ENCODE peak calls at places on chromosomes 16 and 17, in seven cellular contexts. F is H9, T is IMR-90, R is mesendoderm, L is trophoblast cell, V is H1, H is neuronal stem cell. Y is an unnamed sample.

GRCh38 chr16:78785218-78785617 is 685.8 kb downstream of the WWOX start:
- DNase-seq in L (no peak), R (no peak), V (no peak), F (no peak), H (no peak), T (no peak), Y (no peak)

GRCh38 chr16:10231563-10231962 is 49.3 kb upstream of the GRIN2A start:
- DNase-seq in V (no peak), F (no peak), R (no peak), L (no peak), T (no peak), H (no peak), Y (no peak)

GRCh38 chr17:214881-215331 is 33.5 kb upstream of the DOC2B start:
- DNase-seq in V (no peak), H (no peak), L (no peak), F (no peak), R (no peak), T (no peak), Y (no peak)

GRCh38 chr16:75801307-75801706 is 75.0 kb upstream of the CPHXL start:
- DNase-seq in H (no peak), T (no peak), F (no peak), L (no peak), R (no peak), V (no peak), Y (peak; percentile 22)

GRCh38 chr17:39173539-39174274 is 7.7 kb upstream of the ARL5C start:
- DNase-seq in V (no peak), H (no peak), R (no peak), F (peak; percentile 36), T (no peak), L (no peak), Y (no peak)

GRCh38 chr16:1152651-1153259 is at the start of gene CACNA1H:
- DNase-seq in L (no peak), R (peak; percentile 37), V (peak; percentile 81), H (peak; percentile 68), T (no peak), F (peak; percentile 53), Y (no peak)

GRCh38 chr17:4235372-4236279 is 28.2 kb downstream of the ANKFY1 start:
- DNase-seq in H (no peak), L (no peak), T (peak; percentile 43), V (no peak), F (no peak), R (no peak), Y (no peak)

GRCh38 chr16:33059206-33059605 is 134.8 kb upstream of the TP53TG3C start:
- DNase-seq in T (no peak), F (no peak), L (no peak), H (no peak), V (no peak), R (no peak), Y (no peak)

GRCh38 chr17:20008242-20009051 is 712 bp upstream of the SPECC1 start:
- DNase-seq in T (no peak), F (peak; percentile 79), R (peak; percentile 53), L (no peak), H (no peak), V (no peak), Y (no peak)

GRCh38 chr16:54236761-54237160 is 49.8 kb downstream of the IRX3 start:
- DNase-seq in L (no peak), F (no peak), T (peak; percentile 43), H (no peak), R (no peak), V (no peak), Y (no peak)

GRCh38 chr17:77526259-77526711 is 385.5 kb downstream of the SEC14L1 start:
- DNase-seq in F (no peak), R (no peak), L (no peak), T (no peak), V (no peak), H (no peak), Y (no peak)

GRCh38 chr16:30068750-30069574 is 3.4 kb downstream of the ALDOA start:
- DNase-seq in F (no peak), T (no peak), H (no peak), L (no peak), V (no peak), R (peak; percentile 63), Y (peak; percentile 59)

GRCh38 chr17:77892469-77893143 is 65.9 kb upstream of the TNRC6C start:
- DNase-seq in R (peak; percentile 81), T (no peak), H (peak; percentile 63), F (peak; percentile 89), L (no peak), V (peak; percentile 92), Y (peak; percentile 13)

GRCh38 chr16:78463591-78463990 is 364.1 kb downstream of the WWOX start:
- DNase-seq in T (no peak), L (no peak), H (no peak), F (no peak), V (no peak), R (no peak), Y (no peak)

GRCh38 chr17:15966879-15967248 is 21.9 kb downstream of the ADORA2B start:
- DNase-seq in H (no peak), T (no peak), L (no peak), R (peak; percentile 63), F (peak; percentile 91), V (peak; percentile 65), Y (no peak)

GRCh38 chr16:80569440-80570105 is 28.8 kb downstream of the DYNLRB2 start:
- DNase-seq in R (no peak), V (no peak), H (no peak), L (no peak), T (peak; percentile 46), F (no peak), Y (no peak)

GRCh38 chr17:77002103-77003045 is 134.2 kb downstream of the MGAT5B start:
- DNase-seq in V (no peak), R (peak; percentile 71), L (peak; percentile 91), T (peak; percentile 75), F (no peak), H (peak; percentile 71), Y (peak; percentile 53)

GRCh38 chr17:63573634-63574033 is 23.4 kb downstream of the DCAF7 start:
- DNase-seq in R (peak; percentile 41), T (no peak), L (no peak), H (no peak), V (no peak), F (no peak), Y (peak; percentile 18)
- H3K27me3 ChIP-seq in R (no peaks in the 10 kb centered on the region), T (no peaks in the 10 kb centered on the region), L (no peaks in the 10 kb centered on the region), H (no peaks in the 10 kb centered on the region), V (no peaks in the 10 kb centered on the region), F (no peaks in the 10 kb centered on the region), Y (no peaks in the 10 kb centered on the region)

DNA sequence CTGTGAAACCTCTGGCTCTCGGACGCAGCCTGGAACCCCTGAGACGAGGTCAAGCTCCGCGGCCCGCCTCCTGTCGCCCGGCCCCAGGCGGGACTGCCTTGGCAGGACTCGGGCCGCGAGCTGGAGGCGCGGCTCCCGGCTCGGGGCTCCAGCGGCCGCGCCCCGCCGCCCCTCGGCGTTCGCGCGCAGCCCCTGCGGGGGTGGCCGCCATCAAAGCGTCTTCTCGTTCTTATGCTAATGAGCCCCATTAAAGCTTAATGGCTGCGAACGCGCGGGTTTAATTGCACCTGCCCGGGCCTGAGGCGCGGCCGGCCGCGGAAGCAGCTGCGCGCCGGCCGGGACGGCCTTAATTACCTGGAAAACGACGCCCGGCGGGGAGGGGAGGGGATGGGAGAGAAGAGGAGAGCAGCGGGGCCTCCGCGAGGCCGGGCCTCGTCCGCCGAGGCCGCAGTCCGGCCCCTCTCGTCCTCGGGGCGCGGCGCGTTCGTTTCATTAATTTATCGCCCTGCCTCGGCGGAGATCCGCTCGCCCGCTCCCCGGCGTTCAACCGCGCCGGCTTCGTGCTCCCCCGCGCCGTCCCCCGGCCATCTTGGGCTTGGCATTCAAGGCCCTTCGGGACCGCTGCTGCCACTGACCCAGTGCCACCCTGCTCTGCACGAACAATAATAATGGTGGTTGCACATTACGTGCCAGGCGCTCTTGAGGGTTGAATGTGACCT is 19.2 kb downstream of the RAI1 start:
- DNase-seq in R (peak; percentile 65), F (peak; percentile 94), T (no peak), V (peak; percentile 90), L (no peak), H (no peak), Y (no peak)
- H3K4me2 ChIP-seq in R (no peak overlapping the region), F (peak overlapping the region; percentile 14), T (peak overlapping the region; percentile 9), V (peak overlapping the region; percentile 55), L (peak overlapping the region; percentile 58), H (peak overlapping the region; percentile 63), Y (peak overlapping the region; percentile 45)

GRCh38 chr17:35416659-35417058 is 15.6 kb downstream of the SLFN12 start:
- DNase-seq in L (no peak), F (no peak), T (no peak), R (no peak), V (no peak), H (no peak), Y (no peak)

GRCh38 chr17:35414247-35414646 is 18.1 kb downstream of the SLFN12 start:
- DNase-seq in L (no peak), F (no peak), H (no peak), V (no peak), R (no peak), T (no peak), Y (no peak)
- H3K4ac ChIP-seq in L (no peak overlapping the region), F (no peak overlapping the region), H (no peak overlapping the region), V (no peak overlapping the region), R (no peak overlapping the region), T (no peak overlapping the region), Y (no peak overlapping the region)

GRCh38 chr17:64575431-64575830 is 68.7 kb downstream of the CEP95 start:
- DNase-seq in T (no peak), R (no peak), H (no peak), L (no peak), V (no peak), F (no peak), Y (no peak)
- H3K27me3 ChIP-seq in T (no peaks in the 10 kb centered on the region), R (no peaks in the 10 kb centered on the region), H (no peaks in the 10 kb centered on the region), L (no peaks in the 10 kb centered on the region), V (no peaks in the 10 kb centered on the region), F (no peaks in the 10 kb centered on the region), Y (no peaks in the 10 kb centered on the region)

DNA sequence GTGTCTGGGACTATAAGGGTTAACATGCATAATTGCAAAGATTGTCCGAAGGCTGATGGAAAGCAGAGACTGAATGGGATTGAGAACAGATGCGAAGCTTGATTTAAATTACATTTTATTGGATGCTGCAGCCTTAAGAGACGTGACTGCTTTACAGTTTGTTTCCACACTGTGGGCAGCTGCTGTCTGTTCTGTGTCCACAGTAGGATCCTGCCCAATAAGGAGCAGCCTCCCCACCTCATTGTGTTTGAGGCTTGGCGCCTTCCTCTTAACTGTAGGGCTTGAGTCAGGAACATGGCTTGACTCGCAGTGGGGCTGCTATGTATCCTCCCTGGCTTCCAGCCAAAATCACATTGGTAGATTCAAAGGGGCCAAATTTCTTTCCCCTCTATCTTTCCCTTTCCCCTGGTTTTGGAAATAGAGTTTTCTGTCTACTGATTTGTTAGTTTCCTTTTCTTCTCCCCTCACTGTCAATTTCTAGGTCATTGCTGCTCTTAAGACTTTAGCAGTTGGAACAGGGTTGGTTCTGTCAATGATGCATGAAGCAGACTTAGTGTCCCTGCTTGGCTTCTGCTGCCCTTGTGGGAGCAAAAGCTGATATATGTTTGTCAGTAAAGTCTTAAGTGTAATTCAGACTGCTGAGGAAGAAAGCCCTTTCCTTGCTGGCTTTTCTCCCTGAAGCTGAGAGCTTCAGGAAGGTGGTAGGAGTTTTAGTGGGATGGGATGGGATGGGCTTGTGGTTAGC is 5.1 kb upstream of the RARA start:
- DNase-seq in F (no peak), T (peak; percentile 50), R (no peak), V (no peak), H (no peak), L (no peak), Y (peak; percentile 77)
- H3K4me2 ChIP-seq in F (no peak overlapping the region), T (peak overlapping the region; percentile 2), R (no peak overlapping the region), V (no peak overlapping the region), H (no peak overlapping the region), L (no peak overlapping the region), Y (no peak overlapping the region)

Y was measured in mesenchymal stem cell.